ENCODE peak calls at places on chromosomes 5 and 9, in eight cellular contexts. N, G, M, W, P, X, F and O are unnamed samples.

GRCh38 chr9:129237195-129237611 is 59.1 kb upstream of the IER5L start:
- DNase-seq in W (no peak), F (peak; percentile 60), G (peak; percentile 65), M (peak; percentile 46), P (no peak), N (peak; percentile 37), X (no peak), O (no peak)

GRCh38 chr5:105882956-105883481 is 1787.7 kb downstream of the EFNA5 start:
- DNase-seq in M (no peak), N (no peak), G (no peak), W (no peak), X (no peak), F (no peak), P (no peak), O (no peak)

GRCh38 chr9:17942498-17942897 is 363.6 kb downstream of the SH3GL2 start:
- DNase-seq in F (no peak), M (no peak), P (peak; percentile 7), G (no peak), N (no peak), W (no peak), X (no peak), O (no peak)

GRCh38 chr9:83013261-83013610 is 49.7 kb downstream of the RASEF start:
- DNase-seq in X (no peak), N (peak; percentile 35), F (no peak), P (no peak), G (peak; percentile 83), M (no peak), W (no peak), O (no peak)

GRCh38 chr5:88049737-88050136 is 218.9 kb downstream of the TMEM161B start:
- DNase-seq in F (no peak), X (no peak), G (no peak), W (no peak), M (no peak), N (no peak), P (no peak), O (no peak)

GRCh38 chr5:59799668-59800374 is 93.7 kb downstream of the PDE4D start:
- DNase-seq in W (no peak), P (no peak), G (peak; percentile 57), F (no peak), M (peak; percentile 82), N (peak; percentile 68), X (peak; percentile 37), O (peak; percentile 38)

GRCh38 chr5:92559743-92560142 is 1021.3 kb downstream of the NR2F1-AS1 start:
- DNase-seq in X (peak; percentile 51), W (no peak), G (peak; percentile 36), N (peak; percentile 75), P (no peak), M (peak; percentile 73), F (no peak), O (no peak)

GRCh38 chr9:2771101-2771500 is 53.8 kb downstream of the KCNV2 start:
- DNase-seq in F (no peak), G (peak; percentile 35), X (no peak), P (peak; percentile 20), M (no peak), W (no peak), N (no peak), O (peak; percentile 80)

GRCh38 chr9:99137225-99137624 is 32.3 kb downstream of the TGFBR1 start:
- DNase-seq in F (no peak), X (no peak), G (no peak), P (no peak), M (no peak), N (no peak), W (no peak), O (no peak)

GRCh38 chr5:39955156-39955555 is 530.4 kb upstream of the DAB2 start:
- DNase-seq in N (no peak), P (no peak), W (no peak), M (no peak), X (no peak), F (no peak), G (no peak), O (no peak)

GRCh38 chr5:168163966-168164365 is 127.5 kb upstream of the WWC1 start:
- DNase-seq in X (no peak), N (no peak), W (no peak), P (peak; percentile 79), G (no peak), F (no peak), M (no peak), O (no peak)

GRCh38 chr5:161847896-161848510 is at the start of gene GABRA1:
- DNase-seq in N (no peak), G (no peak), X (no peak), P (no peak), F (no peak), M (no peak), W (no peak), O (no peak)

GRCh38 chr9:36721846-36722588 is 149.3 kb downstream of the MELK start:
- DNase-seq in G (no peak), X (no peak), F (no peak), W (no peak), N (no peak), M (peak; percentile 15), P (peak; percentile 51), O (no peak)

GRCh38 chr9:26669641-26670040 is 223.0 kb downstream of the CAAP1 start:
- DNase-seq in G (no peak), M (no peak), N (no peak), F (no peak), P (no peak), W (peak; percentile 10), X (no peak), O (no peak)

GRCh38 chr5:36607114-36607561 is 732 bp downstream of the SLC1A3 start:
- DNase-seq in M (no peak), N (peak; percentile 7), W (no peak), F (peak; percentile 43), P (peak; percentile 45), X (peak; percentile 33), G (peak; percentile 30), O (no peak)

GRCh38 chr9:129836342-129837007 is 1.2 kb downstream of the USP20 start:
- DNase-seq in N (no peak), F (no peak), G (no peak), P (peak; percentile 21), M (no peak), X (no peak), W (no peak), O (peak; percentile 62)

GRCh38 chr9:137705443-137705863 is 86.6 kb downstream of the EHMT1 start:
- DNase-seq in P (no peak), F (no peak), G (no peak), W (peak; percentile 75), N (no peak), M (no peak), X (no peak), O (no peak)

GRCh38 chr9:85178486-85178885 is 509.0 kb downstream of the NTRK2 start:
- DNase-seq in P (no peak), X (no peak), G (no peak), M (no peak), F (no peak), N (no peak), W (no peak), O (no peak)

GRCh38 chr9:96391021-96391765 is 7.7 kb upstream of the SLC35D2 start:
- DNase-seq in W (no peak), X (no peak), M (peak; percentile 65), P (peak; percentile 78), F (no peak), N (peak; percentile 44), G (peak; percentile 37), O (no peak)

GRCh38 chr9:114259800-114260523 is 62.9 kb upstream of the ORM1 start:
- DNase-seq in W (no peak), P (no peak), G (no peak), M (no peak), X (no peak), N (no peak), F (no peak), O (no peak)

DNA sequence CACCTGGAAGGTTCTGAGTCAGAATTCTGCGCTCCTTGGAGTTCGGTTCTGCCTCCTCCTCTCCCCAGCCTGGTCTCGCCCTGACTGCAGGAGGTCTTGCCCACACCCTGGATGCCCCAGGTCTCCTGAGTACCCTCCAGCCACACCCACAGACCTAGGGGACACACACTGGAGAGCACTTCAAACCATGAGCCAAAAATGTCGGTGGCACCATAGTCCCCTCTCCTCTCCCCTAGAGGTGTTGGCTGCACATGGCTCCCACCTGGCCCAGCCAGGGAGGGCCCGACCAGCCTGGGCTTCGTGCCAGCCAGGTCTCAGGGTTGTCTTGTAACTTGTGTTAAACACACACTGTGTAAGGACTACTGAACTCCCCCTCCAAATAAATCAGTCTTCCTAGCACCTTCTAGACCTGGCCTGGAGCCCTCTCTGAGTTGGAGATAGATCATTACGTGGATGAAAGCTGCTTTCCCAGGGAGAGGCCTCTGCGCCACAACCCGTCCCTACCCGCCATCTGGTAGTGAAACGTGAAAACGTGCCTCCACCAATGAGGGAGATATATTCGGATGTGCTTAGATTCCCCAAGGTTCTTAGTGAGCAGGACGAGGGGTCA is 49.9 kb upstream of the CTSL start:
- DNase-seq in N (no peak), M (no peak), P (peak; percentile 70), F (no peak), W (no peak), G (no peak), X (no peak), O (no peak)
- TF ChIP-seq POLR2A in N (no peak), M (no peak), P (no peak), F (no peak), W (no peak), G (no peak), X (no peak), O (no peak)

GRCh38 chr9:124284237-124284831 is 26.6 kb downstream of the NEK6 start:
- DNase-seq in W (no peak), P (no peak), M (no peak), N (peak; percentile 64), G (peak; percentile 73), F (no peak), X (no peak), O (no peak)
- TF ChIP-seq POLR2A in W (no peak), P (no peak), M (no peak), N (no peak), G (no peak), F (no peak), X (no peak), O (no peak)

GRCh38 chr5:33049845-33050244 is 338.7 kb downstream of the NPR3 start:
- DNase-seq in W (no peak), M (peak; percentile 62), P (no peak), N (peak; percentile 80), F (no peak), X (peak; percentile 78), G (peak; percentile 94), O (no peak)
- TF ChIP-seq POLR2A in W (no peak), M (no peak), P (no peak), N (no peak), F (no peak), X (no peak), G (no peak), O (no peak)

GRCh38 chr5:141615991-141616715 is 2.6 kb downstream of the DIAPH1 start:
- DNase-seq in G (no peak), W (no peak), N (no peak), P (no peak), M (no peak), F (no peak), X (no peak), O (no peak)

GRCh38 chr5:141617682-141618029 is 1.1 kb downstream of the DIAPH1 start:
- DNase-seq in N (no peak), W (no peak), P (no peak), M (no peak), X (no peak), G (no peak), F (no peak), O (peak; percentile 72)

GRCh38 chr5:141618804-141619554 is at the start of gene DIAPH1:
- DNase-seq in N (peak; percentile 97), X (peak; percentile 93), G (peak; percentile 94), P (peak; percentile 99), W (peak; percentile 84), F (peak; percentile 98), M (peak; percentile 95), O (peak; percentile 99)

GRCh38 chr5:141617128-141617527 is 1.7 kb downstream of the DIAPH1 start:
- DNase-seq in X (no peak), G (peak; percentile 29), W (no peak), M (no peak), F (no peak), P (no peak), N (no peak), O (peak; percentile 80)

GRCh38 chr5:141618030-141618803 is 583 bp downstream of the DIAPH1 start:
- DNase-seq in N (peak; percentile 78), M (peak; percentile 61), W (no peak), P (peak; percentile 90), G (peak; percentile 13), X (peak; percentile 70), F (peak; percentile 26), O (peak; percentile 75)
- TF ChIP-seq POLR2A in N (no peak), M (no peak), W (no peak), P (peak; percentile 42), G (no peak), X (no peak), F (no peak), O (no peak)